ENCODE peak calls at places on chromosomes 13 and 19, in eight cellular contexts. S is fibroblast of lung; I is A549; V is progenitor cell of endocrine pancreas; R is CD4-positive, alpha-beta T cell; Y is kidney epithelial cell; X is activated B cell treated with CpG ODN at 0.5 μM for 24 hours; H is AG09319. O is an unnamed sample.
A peak's percentile ranks its signal among the peaks of the same experiment; 100 is the strongest.

GRCh38 chr19:511101-511841 is 4.0 kb downstream of the TPGS1 start:
- DNase-seq in R (peak; percentile 85), I (no peak), V (no peak), S (no peak), X (no peak), Y (no peak), H (no peak), O (no peak)

GRCh38 chr13:47287291-47287751 is 390.5 kb upstream of the HTR2A start:
- DNase-seq in X (no peak), H (no peak), Y (no peak), S (peak; percentile 37), R (no peak), V (no peak), I (no peak), O (no peak)

GRCh38 chr13:37046062-37046461 is 13.4 kb downstream of the SUPT20H start:
- DNase-seq in H (no peak), S (no peak), Y (no peak), X (no peak), R (no peak), I (no peak), V (no peak), O (no peak)

GRCh38 chr13:21034602-21035190 is 26.7 kb downstream of the LATS2 start:
- DNase-seq in Y (peak; percentile 28), H (no peak), R (no peak), I (no peak), V (no peak), X (no peak), S (no peak), O (no peak)

GRCh38 chr19:48634424-48635262 is 2.5 kb downstream of the DBP start:
- DNase-seq in Y (peak; percentile 85), R (peak; percentile 91), V (peak; percentile 86), H (peak; percentile 87), I (peak; percentile 99), S (peak; percentile 95), X (peak; percentile 87), O (peak; percentile 97)

GRCh38 chr19:8484331-8484894 is 18.0 kb downstream of the PRAM1 start:
- DNase-seq in V (no peak), S (no peak), H (no peak), R (no peak), Y (no peak), X (no peak), I (no peak), O (no peak)

GRCh38 chr19:16571689-16572331 is 405 bp downstream of the SLC35E1 start:
- DNase-seq in R (no peak), H (no peak), V (no peak), I (peak; percentile 13), S (peak; percentile 12), Y (no peak), X (no peak), O (no peak)

GRCh38 chr19:56508282-56508778 is 675 bp downstream of the ZNF471 start:
- DNase-seq in V (no peak), I (peak; percentile 7), X (no peak), H (no peak), Y (no peak), R (no peak), S (no peak), O (no peak)

GRCh38 chr13:101521371-101521770 is 68.9 kb downstream of the ITGBL1 start:
- DNase-seq in S (no peak), X (no peak), I (no peak), V (no peak), Y (no peak), H (no peak), R (no peak), O (no peak)

GRCh38 chr13:96299235-96299634 is 209.3 kb downstream of the HS6ST3 start:
- DNase-seq in I (peak; percentile 1), V (no peak), R (no peak), X (no peak), Y (no peak), S (no peak), H (no peak), O (no peak)

GRCh38 chr19:21052902-21053301 is 29.1 kb upstream of the ZNF714 start:
- DNase-seq in X (no peak), R (no peak), I (no peak), Y (no peak), H (no peak), S (no peak), V (no peak), O (no peak)

GRCh38 chr19:48872884-48873475 is 759 bp downstream of the PPP1R15A start:
- DNase-seq in H (peak; percentile 89), X (peak; percentile 59), Y (peak; percentile 90), S (peak; percentile 96), V (peak; percentile 37), R (peak; percentile 70), I (peak; percentile 96), O (peak; percentile 89)

GRCh38 chr19:48627211-48627864 is 8.0 kb downstream of the SPHK2 start:
- DNase-seq in X (no peak), I (no peak), R (no peak), V (no peak), S (no peak), H (no peak), Y (no peak), O (no peak)

GRCh38 chr13:52405767-52406494 is at the start of gene THSD1:
- DNase-seq in R (no peak), V (peak; percentile 14), X (peak; percentile 18), I (peak; percentile 54), S (peak; percentile 49), H (no peak), Y (no peak), O (no peak)

GRCh38 chr19:54133312-54133956 is 4.1 kb upstream of the CNOT3 start:
- DNase-seq in H (peak; percentile 8), Y (no peak), R (no peak), S (no peak), V (peak; percentile 38), X (no peak), I (peak; percentile 89), O (peak; percentile 89)

DNA sequence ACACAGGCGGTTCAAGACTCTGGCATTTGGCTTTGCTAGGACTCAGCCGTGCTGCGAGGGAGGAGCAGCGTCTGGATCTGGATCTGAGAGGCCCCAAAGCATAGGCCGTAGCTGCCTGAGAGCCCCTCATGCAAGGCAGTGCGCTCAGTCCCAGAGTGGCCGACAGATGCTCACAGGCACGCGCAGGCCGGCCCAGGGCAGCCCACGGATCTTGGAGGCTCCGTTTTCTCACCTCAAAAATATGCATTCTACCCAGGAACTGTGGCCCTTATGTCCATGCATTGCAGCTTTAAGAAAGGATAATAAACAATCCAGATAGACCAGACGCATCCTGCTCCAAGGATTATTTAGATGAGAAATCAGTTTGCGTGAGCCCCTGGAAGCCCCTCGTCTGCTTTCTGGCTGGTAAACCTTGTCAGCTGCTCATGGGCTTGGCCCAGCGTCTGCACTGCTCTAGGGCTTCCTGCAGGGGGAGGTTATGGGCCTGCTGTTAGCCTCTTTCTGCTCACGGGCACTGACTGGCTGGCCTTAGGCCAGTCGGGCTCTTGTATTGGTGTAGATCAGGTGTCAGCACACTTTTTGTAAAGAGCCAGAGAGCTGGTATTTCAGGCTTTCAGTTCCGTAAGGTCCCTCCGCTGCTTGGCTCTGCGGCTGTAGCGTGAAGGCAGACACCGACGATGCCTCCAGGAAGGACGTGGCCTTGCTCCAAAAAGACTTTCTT is 24.2 kb downstream of the TEX29 start:
- DNase-seq in I (peak; percentile 6), V (peak; percentile 27), X (no peak), Y (no peak), S (peak; percentile 67), H (no peak), R (no peak), O (peak; percentile 77)
- TF ChIP-seq CTCF in I (no peak), V (peak; percentile 52), X (no peak), Y (peak; percentile 36), S (peak; percentile 69), H (peak; percentile 40), R (no peak), O (peak; percentile 21)

GRCh38 chr13:26629260-26629659 is 71.8 kb downstream of the WASF3 start:
- DNase-seq in X (no peak), H (no peak), Y (no peak), I (peak; percentile 4), V (no peak), S (no peak), R (no peak), O (no peak)
- TF ChIP-seq CTCF in X (no peak), H (peak; percentile 8), Y (no peak), I (no peak), V (peak; percentile 4), S (no peak), R (no peak), O (no peak)

GRCh38 chr13:103066991-103067390 is 774 bp upstream of the SLC10A2 start:
- DNase-seq in Y (no peak), H (no peak), V (no peak), S (no peak), X (no peak), I (no peak), R (no peak), O (no peak)

GRCh38 chr13:103066079-103066880 is at the start of gene SLC10A2:
- DNase-seq in X (no peak), V (no peak), S (no peak), Y (no peak), R (no peak), I (no peak), H (no peak), O (no peak)

GRCh38 chr13:103062079-103062478 is 4.1 kb downstream of the SLC10A2 start:
- DNase-seq in I (no peak), S (no peak), V (no peak), H (no peak), Y (no peak), R (no peak), X (no peak), O (no peak)

GRCh38 chr13:103063376-103063775 is 2.8 kb downstream of the SLC10A2 start:
- DNase-seq in S (no peak), Y (no peak), V (no peak), H (no peak), X (no peak), R (no peak), I (no peak), O (no peak)

DNA sequence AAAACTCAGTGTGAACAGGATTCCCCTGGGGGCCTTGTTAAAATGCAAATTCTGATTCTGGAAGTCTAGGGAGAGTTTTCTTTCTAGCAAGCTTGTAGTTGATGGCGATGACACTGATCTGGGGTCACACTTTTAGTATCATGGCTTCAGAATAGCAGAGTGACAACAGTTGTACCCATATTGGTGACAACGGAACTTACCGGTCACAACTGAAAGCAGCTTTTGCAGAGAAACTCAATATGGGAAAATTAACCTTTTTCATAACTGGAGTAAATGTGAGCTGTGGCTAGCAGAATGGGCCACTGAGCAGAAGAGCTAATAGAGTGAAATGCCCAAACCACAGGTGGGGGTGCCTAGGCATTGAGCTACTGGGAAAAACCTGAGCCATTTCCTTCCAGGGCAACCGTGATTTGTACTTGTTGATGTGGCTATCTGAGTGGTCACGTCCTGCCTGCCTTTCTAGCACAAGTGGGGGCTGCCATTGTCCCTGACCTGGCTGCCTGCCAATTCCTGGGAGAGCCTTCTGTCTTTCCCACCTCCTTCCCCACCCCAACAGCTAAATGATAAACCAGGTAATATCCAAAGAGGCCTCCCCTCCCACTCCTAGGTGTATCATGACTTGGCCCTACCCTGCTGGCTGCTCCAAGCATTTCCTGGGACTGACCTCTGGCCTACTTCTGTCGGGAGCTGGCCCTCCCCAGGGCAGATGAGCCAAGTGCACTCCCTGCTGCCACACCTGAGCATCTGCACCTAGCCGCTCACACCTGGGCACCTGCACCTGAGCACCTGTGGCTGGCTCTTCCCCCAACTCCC is 1.7 kb upstream of the SLC10A2 start:
- DNase-seq in R (no peak), Y (no peak), S (no peak), H (no peak), V (no peak), X (no peak), I (no peak), O (no peak)
- TF ChIP-seq CTCF in R (no peak), Y (no peak), S (no peak), H (no peak), V (no peak), X (no peak), I (no peak), O (no peak)

GRCh38 chr19:46721269-46722003 is 4.5 kb upstream of the PRKD2 start:
- DNase-seq in X (no peak), V (no peak), H (no peak), R (no peak), Y (no peak), I (no peak), S (no peak), O (no peak)
- TF ChIP-seq CTCF in X (no peak), V (peak; percentile 30), H (no peak), R (no peak), Y (peak; percentile 27), I (peak; percentile 17), S (no peak), O (peak; percentile 16)

O was measured in osteocyte.